ENCODE peak calls at places on chromosome 15, in eight cellular contexts. One of them, this sample, is unnamed.

GRCh38 chr15:80550219-80550909 is 144.7 kb upstream of the ABHD17C start:
- DNase-seq in OCI-LY7: no peak
- DNase-seq in heart left ventricle: no peak
- DNase-seq in astrocyte: peak
- DNase-seq in left lung: no peak
- DNase-seq in right atrium auricular region: no peak
- DNase-seq in breast epithelium: no peak
- DNase-seq in SJCRH30: no peak
- DNase-seq in this sample: peak

GRCh38 chr15:52804526-52805081 is 14.5 kb upstream of the ONECUT1 start:
- DNase-seq in astrocyte: no peak
- DNase-seq in breast epithelium: no peak
- DNase-seq in OCI-LY7: no peak
- DNase-seq in left lung: no peak
- DNase-seq in SJCRH30: no peak
- DNase-seq in heart left ventricle: no peak
- DNase-seq in right atrium auricular region: no peak
- DNase-seq in this sample: no peak

GRCh38 chr15:60616628-60617027 is 137.7 kb upstream of the ICE2 start:
- DNase-seq in left lung: no peak
- DNase-seq in heart left ventricle: no peak
- DNase-seq in astrocyte: no peak
- DNase-seq in SJCRH30: no peak
- DNase-seq in OCI-LY7: no peak
- DNase-seq in breast epithelium: no peak
- DNase-seq in right atrium auricular region: no peak
- DNase-seq in this sample: no peak

GRCh38 chr15:99247063-99247462 is 2.3 kb downstream of the TTC23 start:
- DNase-seq in left lung: no peak
- DNase-seq in right atrium auricular region: no peak
- DNase-seq in heart left ventricle: no peak
- DNase-seq in OCI-LY7: no peak
- DNase-seq in breast epithelium: no peak
- DNase-seq in SJCRH30: no peak
- DNase-seq in astrocyte: no peak
- DNase-seq in this sample: no peak

GRCh38 chr15:100762289-100762688 is 117.3 kb upstream of the ALDH1A3 start:
- DNase-seq in right atrium auricular region: peak
- DNase-seq in left lung: no peak
- DNase-seq in SJCRH30: no peak
- DNase-seq in astrocyte: no peak
- DNase-seq in breast epithelium: no peak
- DNase-seq in OCI-LY7: no peak
- DNase-seq in heart left ventricle: no peak
- DNase-seq in this sample: no peak

GRCh38 chr15:48459571-48460461 is 128.6 kb downstream of the DUT start:
- DNase-seq in right atrium auricular region: no peak
- DNase-seq in heart left ventricle: no peak
- DNase-seq in breast epithelium: no peak
- DNase-seq in left lung: no peak
- DNase-seq in astrocyte: peak
- DNase-seq in SJCRH30: no peak
- DNase-seq in OCI-LY7: no peak
- DNase-seq in this sample: no peak

GRCh38 chr15:80804970-80805495 is 25.9 kb downstream of the CEMIP start:
- DNase-seq in right atrium auricular region: no peak
- DNase-seq in heart left ventricle: no peak
- DNase-seq in breast epithelium: no peak
- DNase-seq in astrocyte: no peak
- DNase-seq in SJCRH30: no peak
- DNase-seq in left lung: no peak
- DNase-seq in OCI-LY7: no peak
- DNase-seq in this sample: peak

GRCh38 chr15:57477736-57478522 is 101.6 kb downstream of the CGNL1 start:
- DNase-seq in SJCRH30: no peak
- DNase-seq in OCI-LY7: no peak
- DNase-seq in heart left ventricle: no peak
- DNase-seq in breast epithelium: no peak
- DNase-seq in left lung: no peak
- DNase-seq in astrocyte: no peak
- DNase-seq in right atrium auricular region: no peak
- DNase-seq in this sample: no peak

GRCh38 chr15:99504823-99505551 is 60.8 kb upstream of the MEF2A start:
- DNase-seq in SJCRH30: peak
- DNase-seq in right atrium auricular region: peak
- DNase-seq in breast epithelium: no peak
- DNase-seq in heart left ventricle: no peak
- DNase-seq in left lung: no peak
- DNase-seq in astrocyte: peak
- DNase-seq in OCI-LY7: peak
- DNase-seq in this sample: no peak

GRCh38 chr15:99566157-99566900 is 545 bp downstream of the MEF2A start:
- DNase-seq in breast epithelium: no peak
- DNase-seq in right atrium auricular region: no peak
- DNase-seq in left lung: peak
- DNase-seq in SJCRH30: peak
- DNase-seq in astrocyte: no peak
- DNase-seq in heart left ventricle: peak
- DNase-seq in OCI-LY7: peak
- DNase-seq in this sample: no peak

GRCh38 chr15:20386198-20386597 is 155.4 kb downstream of the GOLGA6L6 start:
- DNase-seq in heart left ventricle: no peak
- DNase-seq in breast epithelium: no peak
- DNase-seq in SJCRH30: no peak
- DNase-seq in astrocyte: no peak
- DNase-seq in left lung: no peak
- DNase-seq in OCI-LY7: no peak
- DNase-seq in right atrium auricular region: no peak
- DNase-seq in this sample: no peak

GRCh38 chr15:35166730-35167359 is 81.8 kb upstream of the NANOGP8 start:
- DNase-seq in SJCRH30: no peak
- DNase-seq in OCI-LY7: no peak
- DNase-seq in left lung: no peak
- DNase-seq in breast epithelium: no peak
- DNase-seq in astrocyte: no peak
- DNase-seq in heart left ventricle: no peak
- DNase-seq in right atrium auricular region: no peak
- DNase-seq in this sample: no peak

GRCh38 chr15:39084683-39085530 is 496.0 kb upstream of the THBS1 start:
- DNase-seq in left lung: peak
- DNase-seq in breast epithelium: no peak
- DNase-seq in right atrium auricular region: no peak
- DNase-seq in OCI-LY7: no peak
- DNase-seq in SJCRH30: no peak
- DNase-seq in heart left ventricle: no peak
- DNase-seq in astrocyte: peak
- DNase-seq in this sample: no peak

GRCh38 chr15:90062023-90062728 is 40.1 kb downstream of the IDH2 start:
- DNase-seq in SJCRH30: no peak
- DNase-seq in astrocyte: no peak
- DNase-seq in OCI-LY7: peak
- DNase-seq in heart left ventricle: peak
- DNase-seq in breast epithelium: peak
- DNase-seq in left lung: peak
- DNase-seq in right atrium auricular region: no peak
- DNase-seq in this sample: peak

GRCh38 chr15:34616613-34617012 is 33.2 kb upstream of the GOLGA8B start:
- DNase-seq in breast epithelium: no peak
- DNase-seq in heart left ventricle: peak
- DNase-seq in SJCRH30: peak
- DNase-seq in right atrium auricular region: no peak
- DNase-seq in astrocyte: peak
- DNase-seq in left lung: no peak
- DNase-seq in OCI-LY7: no peak
- DNase-seq in this sample: peak

GRCh38 chr15:61157933-61158332 is 71.2 kb downstream of the RORA start:
- DNase-seq in right atrium auricular region: peak
- DNase-seq in astrocyte: no peak
- DNase-seq in SJCRH30: no peak
- DNase-seq in breast epithelium: peak
- DNase-seq in left lung: peak
- DNase-seq in OCI-LY7: no peak
- DNase-seq in heart left ventricle: peak
- DNase-seq in this sample: no peak

GRCh38 chr15:99057697-99058420 is 47.0 kb upstream of the SYNM start:
- DNase-seq in breast epithelium: no peak
- DNase-seq in OCI-LY7: no peak
- DNase-seq in right atrium auricular region: peak
- DNase-seq in heart left ventricle: peak
- DNase-seq in astrocyte: no peak
- DNase-seq in SJCRH30: no peak
- DNase-seq in left lung: no peak
- DNase-seq in this sample: no peak

GRCh38 chr15:74773329-74773728 is 8.6 kb upstream of the CSK start:
- DNase-seq in right atrium auricular region: no peak
- DNase-seq in astrocyte: no peak
- DNase-seq in left lung: no peak
- DNase-seq in OCI-LY7: no peak
- DNase-seq in breast epithelium: no peak
- DNase-seq in SJCRH30: no peak
- DNase-seq in heart left ventricle: no peak
- DNase-seq in this sample: no peak

GRCh38 chr15:74776851-74777768 is 4.8 kb upstream of the CSK start:
- DNase-seq in left lung: peak
- DNase-seq in OCI-LY7: peak
- DNase-seq in right atrium auricular region: no peak
- DNase-seq in heart left ventricle: no peak
- DNase-seq in astrocyte: no peak
- DNase-seq in breast epithelium: no peak
- DNase-seq in SJCRH30: peak
- DNase-seq in this sample: no peak

GRCh38 chr15:74775132-74775562 is 6.7 kb upstream of the CSK start:
- DNase-seq in SJCRH30: no peak
- DNase-seq in OCI-LY7: peak
- DNase-seq in right atrium auricular region: no peak
- DNase-seq in astrocyte: no peak
- DNase-seq in breast epithelium: no peak
- DNase-seq in left lung: no peak
- DNase-seq in heart left ventricle: no peak
- DNase-seq in this sample: no peak

GRCh38 chr15:74775894-74776293 is 6.0 kb upstream of the CSK start:
- DNase-seq in heart left ventricle: no peak
- DNase-seq in astrocyte: no peak
- DNase-seq in left lung: no peak
- DNase-seq in breast epithelium: no peak
- DNase-seq in right atrium auricular region: no peak
- DNase-seq in OCI-LY7: no peak
- DNase-seq in SJCRH30: no peak
- DNase-seq in this sample: no peak

GRCh38 chr15:74773731-74774252 is 8.1 kb upstream of the CSK start:
- DNase-seq in OCI-LY7: no peak
- DNase-seq in breast epithelium: no peak
- DNase-seq in left lung: no peak
- DNase-seq in astrocyte: no peak
- DNase-seq in right atrium auricular region: no peak
- DNase-seq in heart left ventricle: no peak
- DNase-seq in SJCRH30: no peak
- DNase-seq in this sample: peak
- H3K27ac ChIP-seq in OCI-LY7: peak
- H3K27ac ChIP-seq in breast epithelium: peak
- H3K27ac ChIP-seq in left lung: no peak
- H3K27ac ChIP-seq in astrocyte: no peak
- H3K27ac ChIP-seq in right atrium auricular region: no peak
- H3K27ac ChIP-seq in heart left ventricle: no peak
- H3K27ac ChIP-seq in SJCRH30: no peak
- H3K27ac ChIP-seq in this sample: peak

GRCh38 chr15:67882487-67883227 is 42.8 kb upstream of the RNU6-1 start:
- DNase-seq in left lung: no peak
- DNase-seq in breast epithelium: no peak
- DNase-seq in SJCRH30: no peak
- DNase-seq in astrocyte: no peak
- DNase-seq in right atrium auricular region: no peak
- DNase-seq in OCI-LY7: peak
- DNase-seq in heart left ventricle: no peak
- DNase-seq in this sample: no peak
- H3K27ac ChIP-seq in left lung: peak
- H3K27ac ChIP-seq in breast epithelium: no peak
- H3K27ac ChIP-seq in SJCRH30: no peak
- H3K27ac ChIP-seq in astrocyte: no peak
- H3K27ac ChIP-seq in right atrium auricular region: no peak
- H3K27ac ChIP-seq in OCI-LY7: no peak
- H3K27ac ChIP-seq in heart left ventricle: no peak
- H3K27ac ChIP-seq in this sample: no peak

GRCh38 chr15:77870195-77871065 is 207.1 kb downstream of the TBC1D2B start:
- DNase-seq in astrocyte: peak
- DNase-seq in heart left ventricle: peak
- DNase-seq in right atrium auricular region: peak
- DNase-seq in OCI-LY7: peak
- DNase-seq in SJCRH30: peak
- DNase-seq in left lung: peak
- DNase-seq in breast epithelium: peak
- DNase-seq in this sample: no peak
- H3K27ac ChIP-seq in astrocyte: no peak
- H3K27ac ChIP-seq in heart left ventricle: no peak
- H3K27ac ChIP-seq in right atrium auricular region: no peak
- H3K27ac ChIP-seq in OCI-LY7: no peak
- H3K27ac ChIP-seq in SJCRH30: no peak
- H3K27ac ChIP-seq in left lung: no peak
- H3K27ac ChIP-seq in breast epithelium: no peak
- H3K27ac ChIP-seq in this sample: no peak

GRCh38 chr15:77563768-77564167 is 68.9 kb downstream of the LINGO1 start:
- DNase-seq in left lung: no peak
- DNase-seq in SJCRH30: no peak
- DNase-seq in right atrium auricular region: no peak
- DNase-seq in heart left ventricle: no peak
- DNase-seq in OCI-LY7: no peak
- DNase-seq in astrocyte: no peak
- DNase-seq in breast epithelium: no peak
- DNase-seq in this sample: no peak

GRCh38 chr15:77564933-77565332 is 67.8 kb downstream of the LINGO1 start:
- DNase-seq in SJCRH30: no peak
- DNase-seq in breast epithelium: no peak
- DNase-seq in right atrium auricular region: no peak
- DNase-seq in OCI-LY7: no peak
- DNase-seq in left lung: no peak
- DNase-seq in astrocyte: no peak
- DNase-seq in heart left ventricle: no peak
- DNase-seq in this sample: no peak

GRCh38 chr15:77566092-77566491 is 66.6 kb downstream of the LINGO1 start:
- DNase-seq in right atrium auricular region: no peak
- DNase-seq in SJCRH30: no peak
- DNase-seq in OCI-LY7: no peak
- DNase-seq in heart left ventricle: no peak
- DNase-seq in breast epithelium: no peak
- DNase-seq in astrocyte: no peak
- DNase-seq in left lung: no peak
- DNase-seq in this sample: no peak

GRCh38 chr15:77567202-77567601 is 65.5 kb downstream of the LINGO1 start:
- DNase-seq in OCI-LY7: no peak
- DNase-seq in SJCRH30: no peak
- DNase-seq in astrocyte: no peak
- DNase-seq in right atrium auricular region: no peak
- DNase-seq in left lung: no peak
- DNase-seq in breast epithelium: no peak
- DNase-seq in heart left ventricle: no peak
- DNase-seq in this sample: no peak

DNA sequence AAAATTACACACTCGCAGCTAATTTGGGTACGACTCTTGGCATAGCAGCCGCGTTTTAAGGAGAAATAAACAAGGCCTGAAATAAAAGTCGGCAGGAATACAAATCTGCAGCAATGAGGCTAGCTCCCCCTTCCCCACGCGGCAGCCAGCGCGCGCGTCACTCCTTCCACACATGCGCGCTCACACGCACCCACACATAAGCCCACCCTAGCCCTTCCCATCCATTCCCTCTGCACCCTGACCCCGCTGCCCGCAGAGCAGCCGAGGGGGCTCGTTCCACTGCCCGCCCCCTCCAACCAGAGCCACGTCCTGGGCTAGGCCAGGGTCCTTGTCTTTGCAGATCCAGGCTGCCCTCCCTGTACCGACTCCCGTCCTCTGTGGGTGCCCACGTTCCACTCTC is 67.2 kb downstream of the LINGO1 start:
- DNase-seq in right atrium auricular region: no peak
- DNase-seq in SJCRH30: no peak
- DNase-seq in breast epithelium: no peak
- DNase-seq in astrocyte: no peak
- DNase-seq in left lung: no peak
- DNase-seq in OCI-LY7: no peak
- DNase-seq in heart left ventricle: no peak
- DNase-seq in this sample: no peak
- H3K27ac ChIP-seq in right atrium auricular region: no peak
- H3K27ac ChIP-seq in SJCRH30: no peak
- H3K27ac ChIP-seq in breast epithelium: no peak
- H3K27ac ChIP-seq in astrocyte: no peak
- H3K27ac ChIP-seq in left lung: no peak
- H3K27ac ChIP-seq in OCI-LY7: no peak
- H3K27ac ChIP-seq in heart left ventricle: no peak
- H3K27ac ChIP-seq in this sample: no peak